ENCODE peak calls at places on chromosome 10, in four cellular contexts. U is SK-N-SH, E is ascending aorta, Q is A549. J is an unnamed sample.

GRCh38 chr10:6593140-6593740 is 13.2 kb upstream of the PRKCQ start:
- DNase-seq in U (peak), E (no peak), Q (no peak), J (no peak)

GRCh38 chr10:60008816-60009215 is 102.5 kb upstream of the CCDC6 start:
- DNase-seq in U (no peak), E (no peak), Q (peak), J (no peak)

GRCh38 chr10:116766241-116767198 is 24.2 kb upstream of the HSPA12A start:
- DNase-seq in U (no peak), E (no peak), Q (no peak), J (peak)

GRCh38 chr10:1413256-1413655 is 324.1 kb downstream of the ADARB2 start:
- DNase-seq in U (no peak), E (peak), Q (no peak), J (no peak)

GRCh38 chr10:84837877-84838276 is 509.5 kb downstream of the CCSER2 start:
- DNase-seq in U (no peak), E (no peak), Q (no peak), J (no peak)

GRCh38 chr10:46220187-46220586 is 66.6 kb upstream of the ANTXRL start:
- DNase-seq in U (no peak), E (peak), Q (no peak), J (no peak)

GRCh38 chr10:61752111-61753011 is 89.6 kb downstream of the CABCOCO1 start:
- DNase-seq in U (no peak), E (no peak), Q (no peak), J (no peak)

GRCh38 chr10:48442809-48443177 is 136.3 kb downstream of the MAPK8 start:
- DNase-seq in U (no peak), E (no peak), Q (no peak), J (no peak)

GRCh38 chr10:128124813-128125403 is 1.3 kb downstream of the MKI67 start:
- DNase-seq in U (peak), E (no peak), Q (no peak), J (no peak)

GRCh38 chr10:666237-667012 is 23.0 kb downstream of the DIP2C start:
- DNase-seq in U (no peak), E (peak), Q (no peak), J (no peak)

GRCh38 chr10:88892223-88892967 is 12.3 kb downstream of the STAMBPL1 start:
- DNase-seq in U (no peak), E (no peak), Q (no peak), J (no peak)

GRCh38 chr10:60943372-60944158 is 420 bp downstream of the RHOBTB1 start:
- DNase-seq in U (peak), E (peak), Q (peak), J (peak)

GRCh38 chr10:8137272-8137680 is 82.8 kb downstream of the GATA3 start:
- DNase-seq in U (no peak), E (no peak), Q (no peak), J (no peak)

GRCh38 chr10:124064158-124064603 is 29.2 kb downstream of the CHST15 start:
- DNase-seq in U (no peak), E (no peak), Q (peak), J (no peak)

DNA sequence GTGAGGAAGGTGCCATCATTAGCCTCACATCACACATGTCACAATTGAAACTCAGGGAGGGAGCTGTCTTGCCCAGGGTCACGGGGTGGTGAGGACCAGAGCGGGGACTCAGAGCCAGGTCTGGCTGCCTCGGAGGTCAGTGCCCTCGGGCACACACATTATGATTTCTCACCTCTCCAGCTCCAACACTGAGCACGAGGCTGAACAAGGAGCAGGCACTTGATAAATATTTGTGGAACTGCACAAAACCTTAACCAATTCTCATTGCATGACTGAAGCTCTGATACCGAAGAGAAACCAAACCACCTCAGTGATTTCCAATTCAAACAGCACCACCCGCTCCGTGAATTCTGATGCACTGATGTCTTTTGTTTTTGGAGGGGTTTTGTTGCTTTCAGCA is 55.4 kb upstream of the ZMIZ1 start:
- DNase-seq in U (no peak), E (no peak), Q (no peak), J (no peak)
- H3K27ac ChIP-seq in U (no peak), E (no peak), Q (no peak), J (no peak)

GRCh38 chr10:57599440-57599839 is 668.3 kb downstream of the IPMK start:
- DNase-seq in U (no peak), E (no peak), Q (no peak), J (no peak)

GRCh38 chr10:57593983-57594573 is 673.6 kb downstream of the IPMK start:
- DNase-seq in U (peak), E (no peak), Q (no peak), J (no peak)
- TF ChIP-seq CTCF in U (peak), E (no peak), Q (peak), J (no peak)

DNA sequence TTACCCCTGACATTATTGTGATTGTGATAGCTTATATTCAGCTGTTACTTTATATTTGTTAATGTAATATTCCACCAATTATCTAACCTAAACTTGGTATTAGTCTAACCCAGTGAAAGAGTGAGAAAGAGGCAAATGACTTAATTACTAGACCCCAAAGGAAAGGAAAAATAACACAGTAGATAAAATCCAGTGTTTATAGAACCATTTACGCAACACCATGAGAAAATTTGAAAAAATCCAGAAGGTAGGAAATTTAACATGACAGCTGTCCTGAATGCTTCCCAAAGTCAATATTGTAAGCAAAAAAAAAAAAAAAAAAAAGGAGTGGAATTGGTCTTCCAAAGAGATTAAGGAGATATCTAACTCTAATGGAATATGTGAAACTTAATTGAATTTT is 741.5 kb upstream of the GHITM start:
- DNase-seq in U (no peak), E (no peak), Q (no peak), J (no peak)
- H3K4me3 ChIP-seq in U (no peak), E (no peak), Q (no peak), J (no peak)

GRCh38 chr10:103502849-103503660 is 9.6 kb downstream of the NEURL1 start:
- DNase-seq in U (peak), E (no peak), Q (no peak), J (no peak)
- H3K27ac ChIP-seq in U (no peak), E (no peak), Q (no peak), J (no peak)

GRCh38 chr10:3432089-3432488 is 259.5 kb upstream of the PITRM1 start:
- DNase-seq in U (no peak), E (peak), Q (no peak), J (no peak)
- TF ChIP-seq CTCF in U (no peak), E (no peak), Q (no peak), J (no peak)

GRCh38 chr10:112675560-112676083 is 228.6 kb downstream of the VTI1A start:
- DNase-seq in U (no peak), E (no peak), Q (no peak), J (no peak)
- H3K4me3 ChIP-seq in U (no peak), E (no peak), Q (no peak), J (no peak)

DNA sequence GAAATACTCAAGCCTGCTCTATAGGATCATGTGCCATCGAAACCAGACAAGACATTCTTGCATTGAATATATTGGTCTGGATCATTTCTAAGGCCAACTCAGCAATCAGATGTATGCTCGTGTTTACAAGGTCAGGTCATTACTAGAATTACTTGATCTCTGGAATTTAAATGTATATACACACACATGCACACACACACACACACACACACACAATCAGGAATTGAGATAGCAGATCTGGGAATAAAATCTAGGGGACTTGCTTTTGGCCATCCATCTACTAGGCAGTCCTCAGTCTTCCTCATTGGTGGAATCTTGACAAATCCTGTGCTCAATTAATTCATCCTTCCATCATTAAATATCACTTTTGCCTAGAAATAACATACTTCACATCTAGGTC is 3.6 kb downstream of the OPTN start:
- DNase-seq in U (no peak), E (no peak), Q (no peak), J (no peak)
- H3K27ac ChIP-seq in U (no peak), E (no peak), Q (no peak), J (no peak)

DNA sequence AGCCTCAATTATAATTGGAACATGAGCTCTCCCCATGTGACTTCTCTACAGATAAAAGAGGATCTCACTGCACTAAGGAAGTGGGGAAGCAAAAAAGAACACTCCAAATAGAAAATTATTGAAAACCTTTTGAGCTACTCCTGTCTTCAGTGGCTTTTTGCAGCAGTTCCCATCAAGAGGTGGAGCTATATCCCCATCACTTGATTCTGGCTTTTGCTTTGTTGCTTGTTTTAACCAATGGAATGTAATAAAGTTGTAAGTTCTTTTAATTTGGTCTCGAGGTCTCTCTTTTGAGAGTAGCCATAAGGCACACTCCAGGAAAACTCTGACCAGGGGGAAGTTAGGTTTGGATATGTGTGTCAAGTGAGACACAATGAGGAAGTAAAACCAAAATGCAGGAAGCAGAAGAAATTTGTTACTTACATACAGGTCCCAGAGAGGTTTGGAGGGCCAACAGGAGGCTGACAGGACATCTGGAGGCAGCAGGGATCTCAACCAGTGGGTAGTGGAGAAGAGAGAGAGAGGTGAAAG is 569.4 kb downstream of the HTR7 start:
- DNase-seq in U (no peak), E (no peak), Q (no peak), J (no peak)
- TF ChIP-seq CTCF in U (no peak), E (peak), Q (no peak), J (no peak)

GRCh38 chr10:72088879-72089585 is 681 bp upstream of the SPOCK2 start:
- DNase-seq in U (no peak), E (no peak), Q (no peak), J (no peak)
- H3K4me3 ChIP-seq in U (no peak), E (peak), Q (no peak), J (no peak)